ENCODE peak calls at places on chromosomes 5 and 9, in four cellular contexts. A is endothelial cell, U is HTR-8/SVneo, Z is KG1. D is an unnamed sample.

GRCh38 chr5:160398806-160399205 is 1.0 kb downstream of the FAM200C start:
- DNase-seq in A (no peak), U (no peak), Z (no peak), D (no peak)

GRCh38 chr9:87792831-87793288 is 66.9 kb downstream of the CTSL start:
- DNase-seq in A (no peak), U (peak), Z (no peak), D (peak)

GRCh38 chr5:159106569-159107282 is 7.0 kb upstream of the EBF1 start:
- DNase-seq in A (peak), U (peak), Z (peak), D (peak)

GRCh38 chr5:117394506-117395157 is 820.0 kb upstream of the SEMA6A start:
- DNase-seq in A (no peak), U (no peak), Z (no peak), D (no peak)

GRCh38 chr5:114010362-114010761 is 351.5 kb upstream of the KCNN2 start:
- DNase-seq in A (no peak), U (no peak), Z (no peak), D (no peak)

GRCh38 chr5:75108931-75109596 is 56.7 kb upstream of the GCNT4 start:
- DNase-seq in A (no peak), U (no peak), Z (no peak), D (no peak)

GRCh38 chr9:127739614-127740322 is 4.7 kb upstream of the TOR2A start:
- DNase-seq in A (no peak), U (no peak), Z (no peak), D (peak)

GRCh38 chr5:174922955-174923354 is 198.6 kb downstream of the MSX2 start:
- DNase-seq in A (no peak), U (no peak), Z (no peak), D (no peak)

GRCh38 chr9:23683021-23683431 is 143.0 kb downstream of the ELAVL2 start:
- DNase-seq in A (no peak), U (no peak), Z (no peak), D (no peak)

GRCh38 chr9:111851536-111851935 is 45.1 kb upstream of the UGCG start:
- DNase-seq in A (no peak), U (no peak), Z (no peak), D (peak)

D was measured in DMS53.